ENCODE peak calls at places on chromosome 13, in nine cellular contexts. T is AG08395; R is activated CD4-positive, alpha-beta memory T cell treated with anti-CD3 and anti-CD28 coated beads, Interleukin-2, amount 10 ng/mL, durations not matched to agents 7 days and 5 days; I is CD4-positive, alpha-beta T cell; V is stromal cell of bone marrow; N is ecto neural progenitor cell; K is H54; F is KBM-7; G is astrocyte. L is an unnamed sample.

GRCh38 chr13:41746259-41746658 is 214.7 kb downstream of the VWA8 start:
- DNase-seq in I (no peak), F (no peak), R (no peak), G (peak), K (no peak), V (peak), N (no peak), T (peak), L (no peak)

GRCh38 chr13:110540871-110541525 is 20.5 kb downstream of the RAB20 start:
- DNase-seq in G (no peak), N (no peak), T (no peak), V (no peak), F (no peak), R (no peak), I (no peak), K (no peak), L (no peak)

GRCh38 chr13:22061371-22061805 is 390.5 kb downstream of the FGF9 start:
- DNase-seq in G (no peak), N (no peak), F (peak), V (no peak), I (peak), R (peak), T (no peak), K (no peak), L (no peak)

GRCh38 chr13:99741979-99742378 is 229.6 kb downstream of the ZIC5 start:
- DNase-seq in N (no peak), V (no peak), K (no peak), F (no peak), I (no peak), G (no peak), R (no peak), T (no peak), L (no peak)

GRCh38 chr13:100106705-100107104 is 17.8 kb downstream of the PCCA start:
- DNase-seq in V (no peak), G (no peak), N (no peak), R (no peak), F (no peak), I (no peak), K (no peak), T (no peak), L (no peak)

GRCh38 chr13:99289674-99290337 is 17.4 kb downstream of the GPR183 start:
- DNase-seq in N (no peak), K (no peak), R (peak), G (no peak), F (no peak), T (no peak), V (no peak), I (peak), L (no peak)

GRCh38 chr13:112690242-112690943 is 555 bp downstream of the ATP11A start:
- DNase-seq in N (peak), K (peak), I (no peak), V (no peak), F (peak), G (peak), T (peak), R (peak), L (no peak)

GRCh38 chr13:97339019-97339988 is 94.7 kb upstream of the RAP2A start:
- DNase-seq in K (no peak), T (peak), G (peak), F (no peak), I (no peak), V (peak), R (no peak), N (no peak), L (no peak)

GRCh38 chr13:34358811-34359513 is 541.0 kb downstream of the RFC3 start:
- DNase-seq in K (no peak), V (peak), R (no peak), I (no peak), N (no peak), G (peak), T (peak), F (no peak), L (peak)

GRCh38 chr13:83007226-83007625 is 875.0 kb downstream of the SLITRK1 start:
- DNase-seq in N (no peak), V (no peak), R (no peak), F (peak), T (no peak), K (no peak), G (no peak), I (no peak), L (no peak)

L was measured in T1000.